ENCODE peak calls at places on chromosome 1, in nine cellular contexts. Z is stomach; K is tibial nerve; M is foreskin keratinocyte; X is PC-9; D is tibial artery; F is CD8-positive, alpha-beta T cell; Q is astrocyte; T is ovary. H is an unnamed sample.

GRCh38 chr1:16048573-16049189 is 5.1 kb downstream of the CLCNKB start:
- DNase-seq in Z (peak; percentile 50), K (peak; percentile 30), M (no peak), X (peak; percentile 68), D (peak; percentile 44), F (no peak), Q (peak; percentile 19), T (peak; percentile 77), H (no peak)

GRCh38 chr1:153742411-153743142 is 14.7 kb downstream of the INTS3 start:
- DNase-seq in Z (no peak), K (no peak), M (peak; percentile 45), X (no peak), D (no peak), F (no peak), Q (peak; percentile 89), T (peak; percentile 41), H (no peak)

GRCh38 chr1:159826436-159827101 is at the start of gene SLAMF8:
- DNase-seq in Z (peak; percentile 48), K (peak; percentile 44), M (no peak), X (no peak), D (peak; percentile 61), F (peak; percentile 18), Q (no peak), T (no peak), H (no peak)

GRCh38 chr1:230977781-230978490 is 725 bp downstream of the TTC13 start:
- DNase-seq in Z (peak; percentile 58), K (no peak), M (peak; percentile 34), X (peak; percentile 35), D (peak; percentile 25), F (no peak), Q (no peak), T (no peak), H (no peak)

GRCh38 chr1:31038360-31038759 is 27.2 kb downstream of the PUM1 start:
- DNase-seq in Z (no peak), K (no peak), M (peak; percentile 46), X (no peak), D (no peak), F (no peak), Q (peak; percentile 79), T (no peak), H (no peak)

GRCh38 chr1:177442580-177442979 is 271.8 kb downstream of the BRINP2 start:
- DNase-seq in Z (no peak), K (no peak), M (no peak), X (no peak), D (no peak), F (no peak), Q (no peak), T (no peak), H (no peak)

GRCh38 chr1:235138821-235139220 is 10.2 kb upstream of the TOMM20 start:
- DNase-seq in Z (no peak), K (no peak), M (no peak), X (no peak), D (no peak), F (no peak), Q (no peak), T (no peak), H (no peak)

GRCh38 chr1:199948587-199949280 is 78.8 kb upstream of the NR5A2 start:
- DNase-seq in Z (no peak), K (no peak), M (peak; percentile 90), X (no peak), D (no peak), F (no peak), Q (peak; percentile 3), T (no peak), H (no peak)

GRCh38 chr1:206736878-206737728 is 33.5 kb upstream of the IL19 start:
- DNase-seq in Z (no peak), K (no peak), M (no peak), X (no peak), D (no peak), F (peak; percentile 43), Q (no peak), T (no peak), H (no peak)

DNA sequence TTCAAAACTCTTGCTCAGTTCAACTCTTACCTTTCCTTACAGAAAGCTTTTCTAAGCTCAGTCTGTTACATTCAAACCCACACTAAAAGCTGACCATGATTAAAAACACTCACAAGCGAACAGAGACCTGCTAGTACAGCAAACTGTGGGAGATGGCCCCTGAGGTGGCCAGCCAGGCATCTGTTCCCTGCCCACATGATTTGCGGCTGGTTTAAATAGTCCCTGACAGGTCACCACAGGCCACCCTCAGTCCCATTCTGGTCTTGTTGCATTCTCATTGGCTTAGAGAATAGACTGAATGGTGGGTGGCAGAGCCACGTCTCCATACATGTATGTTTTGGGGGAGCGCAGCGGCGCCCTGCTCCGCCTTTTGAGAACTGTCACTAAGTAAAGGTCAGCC is 2.3 kb upstream of the ACTA1 start:
- DNase-seq in Z (no peak), K (no peak), M (no peak), X (no peak), D (no peak), F (no peak), Q (no peak), T (no peak), H (no peak)
- H3K27ac ChIP-seq in Z (no peak overlapping the region), K (no peak overlapping the region), M (no peak overlapping the region), X (no peak overlapping the region), D (no peak overlapping the region), F (no peak overlapping the region), Q (no peak overlapping the region), T (no peak overlapping the region), H (no peak overlapping the region)

GRCh38 chr1:211675230-211676105 is at the start of gene NEK2:
- DNase-seq in Z (peak; percentile 92), K (peak; percentile 87), M (peak; percentile 94), X (peak; percentile 93), D (peak; percentile 88), F (peak; percentile 61), Q (peak; percentile 86), T (peak; percentile 84), H (peak; percentile 67)
- H3K27ac ChIP-seq in Z (no peak within 1 kb of the TSS), K (no peak within 1 kb of the TSS), M (peak within 1 kb of the TSS; percentile 64), X (peak within 1 kb of the TSS; percentile 57), D (no peak within 1 kb of the TSS), F (peak within 1 kb of the TSS; percentile 22), Q (peak within 1 kb of the TSS; percentile 46), T (no peak within 1 kb of the TSS), H (no peak within 1 kb of the TSS)

DNA sequence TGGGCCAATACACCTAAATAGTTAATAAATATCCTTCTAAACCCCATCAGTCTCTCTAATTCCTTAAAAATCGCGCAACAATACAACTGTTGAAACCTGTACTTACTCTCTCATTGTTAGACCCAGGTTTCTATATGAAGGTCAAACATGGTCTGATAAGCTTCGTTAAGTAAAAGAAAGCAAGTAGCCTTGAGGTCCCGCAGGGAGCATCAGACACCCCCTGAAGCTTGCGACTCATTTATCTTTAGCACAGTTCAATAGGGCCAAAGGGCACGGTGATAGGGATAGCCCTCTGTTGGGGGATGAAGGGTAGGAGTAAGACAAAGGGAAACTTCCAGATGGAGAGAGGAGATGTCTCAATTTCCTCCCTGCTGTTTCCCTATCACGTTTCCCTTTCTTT is 27.3 kb upstream of the THEM4 start:
- DNase-seq in Z (no peak), K (no peak), M (no peak), X (no peak), D (no peak), F (no peak), Q (no peak), T (no peak), H (no peak)
- H3K27ac ChIP-seq in Z (peak overlapping the region; percentile 35), K (no peak overlapping the region), M (no peak overlapping the region), X (no peak overlapping the region), D (no peak overlapping the region), F (no peak overlapping the region), Q (no peak overlapping the region), T (peak overlapping the region; percentile 52), H (no peak overlapping the region)

DNA sequence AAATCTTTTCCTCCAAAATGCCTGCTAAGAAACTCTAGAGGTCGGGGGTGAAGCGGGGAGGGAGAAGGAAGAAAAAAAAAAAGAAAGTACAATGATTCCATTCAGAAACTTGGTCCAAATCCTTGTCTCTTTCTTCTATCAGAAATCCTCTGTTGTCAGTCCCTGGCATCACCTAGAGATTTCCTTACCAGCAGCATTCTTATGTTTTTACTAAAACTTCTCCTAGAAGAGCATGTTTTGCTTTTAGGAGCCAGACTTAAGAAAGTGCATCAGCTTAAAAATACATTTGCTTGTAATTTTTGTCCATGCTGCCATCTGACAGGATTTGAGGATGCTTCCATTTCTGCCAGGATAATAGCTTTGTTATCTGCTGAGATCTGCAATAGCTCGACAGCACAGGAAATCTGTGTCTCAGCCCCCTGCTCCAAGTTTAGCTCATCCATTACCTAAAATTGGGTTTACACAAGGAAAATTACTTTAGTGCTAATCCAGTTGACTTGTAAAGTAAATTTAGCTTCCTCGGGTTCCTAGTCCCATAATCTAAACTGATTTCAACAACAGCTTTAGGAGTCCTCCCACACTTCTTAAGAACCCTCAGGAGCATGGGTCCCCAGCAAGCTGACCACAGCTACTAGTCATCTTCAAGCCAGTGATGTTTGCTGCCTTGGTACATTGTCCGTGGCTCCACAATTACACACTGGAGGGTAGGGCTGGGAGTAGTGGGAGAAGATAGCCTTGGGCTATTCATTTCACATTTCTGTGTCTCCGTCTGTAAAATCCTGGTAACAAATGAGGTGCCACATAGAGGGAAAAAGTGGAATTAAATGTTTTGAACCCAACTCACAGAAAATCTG is 92.3 kb upstream of the UBE2U start:
- DNase-seq in Z (no peak), K (no peak), M (no peak), X (no peak), D (no peak), F (no peak), Q (no peak), T (no peak), H (no peak)
- H3K27ac ChIP-seq in Z (no peak overlapping the region), K (no peak overlapping the region), M (peak overlapping the region; percentile 62), X (no peak overlapping the region), D (no peak overlapping the region), F (no peak overlapping the region), Q (no peak overlapping the region), T (no peak overlapping the region), H (no peak overlapping the region)

DNA sequence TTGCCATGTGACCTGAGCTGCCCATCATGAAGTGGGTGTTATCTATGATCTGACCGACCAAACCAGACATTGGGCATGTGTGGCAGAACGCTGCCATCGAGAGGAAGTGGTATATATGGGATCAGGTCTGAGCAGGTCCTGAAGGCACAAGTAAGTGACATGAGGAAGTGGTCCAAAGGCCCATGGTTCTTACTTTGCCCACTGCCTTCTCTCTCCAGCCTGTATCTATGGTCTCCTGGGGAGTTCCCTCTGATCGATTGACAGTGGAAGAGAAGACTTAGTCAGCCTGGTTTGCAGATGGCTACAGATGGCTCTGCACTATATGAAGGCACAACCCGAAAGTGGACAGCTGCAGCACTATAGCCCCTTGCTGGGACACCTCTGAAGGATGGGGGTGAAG is 7.9 kb downstream of the SPSB1 start:
- DNase-seq in Z (no peak), K (no peak), M (no peak), X (no peak), D (no peak), F (no peak), Q (no peak), T (no peak), H (no peak)
- H3K27ac ChIP-seq in Z (peak overlapping the region; percentile 72), K (no peak overlapping the region), M (peak overlapping the region; percentile 52), X (peak overlapping the region; percentile 94), D (peak overlapping the region; percentile 43), F (no peak overlapping the region), Q (peak overlapping the region; percentile 8), T (no peak overlapping the region), H (no peak overlapping the region)